ENCODE peak calls at places on chromosomes 11 and 22, in six cellular contexts. One of them, this sample, is unnamed.

GRCh38 chr11:113581713-113582112 is 106.5 kb upstream of the DRD2 start:
- DNase-seq in iris pigment epithelial cell: no peak
- DNase-seq in HEK293T: no peak
- DNase-seq in lower leg skin: no peak
- DNase-seq in heart right ventricle: no peak
- DNase-seq in NCI-H2171 treated with DMSO at 0.1 percent for 48 hours: no peak
- DNase-seq in this sample: no peak

GRCh38 chr11:66475349-66476172 is 4.7 kb upstream of the DPP3 start:
- DNase-seq in iris pigment epithelial cell: no peak
- DNase-seq in HEK293T: no peak
- DNase-seq in lower leg skin: no peak
- DNase-seq in heart right ventricle: no peak
- DNase-seq in NCI-H2171 treated with DMSO at 0.1 percent for 48 hours: no peak
- DNase-seq in this sample: no peak

GRCh38 chr11:14980854-14981253 is 8.7 kb upstream of the CALCA start:
- DNase-seq in iris pigment epithelial cell: peak
- DNase-seq in HEK293T: no peak
- DNase-seq in lower leg skin: no peak
- DNase-seq in heart right ventricle: no peak
- DNase-seq in NCI-H2171 treated with DMSO at 0.1 percent for 48 hours: no peak
- DNase-seq in this sample: peak

GRCh38 chr22:45194686-45195085 is 31.0 kb downstream of the NUP50 start:
- DNase-seq in iris pigment epithelial cell: no peak
- DNase-seq in HEK293T: no peak
- DNase-seq in lower leg skin: peak
- DNase-seq in heart right ventricle: no peak
- DNase-seq in NCI-H2171 treated with DMSO at 0.1 percent for 48 hours: no peak
- DNase-seq in this sample: no peak

GRCh38 chr11:44573333-44573732 is 7.9 kb downstream of the CD82 start:
- DNase-seq in iris pigment epithelial cell: peak
- DNase-seq in HEK293T: no peak
- DNase-seq in lower leg skin: no peak
- DNase-seq in heart right ventricle: no peak
- DNase-seq in NCI-H2171 treated with DMSO at 0.1 percent for 48 hours: no peak
- DNase-seq in this sample: peak

GRCh38 chr11:29184939-29185890 is 831.6 kb downstream of the KCNA4 start:
- DNase-seq in iris pigment epithelial cell: peak
- DNase-seq in HEK293T: no peak
- DNase-seq in lower leg skin: no peak
- DNase-seq in heart right ventricle: no peak
- DNase-seq in NCI-H2171 treated with DMSO at 0.1 percent for 48 hours: no peak
- DNase-seq in this sample: peak

GRCh38 chr11:10592331-10592730 is 23.9 kb upstream of the LYVE1 start:
- DNase-seq in iris pigment epithelial cell: peak
- DNase-seq in HEK293T: no peak
- DNase-seq in lower leg skin: no peak
- DNase-seq in heart right ventricle: no peak
- DNase-seq in NCI-H2171 treated with DMSO at 0.1 percent for 48 hours: no peak
- DNase-seq in this sample: peak

GRCh38 chr11:72135891-72136676 is 559 bp downstream of the FOLR3 start:
- DNase-seq in iris pigment epithelial cell: peak
- DNase-seq in HEK293T: no peak
- DNase-seq in lower leg skin: peak
- DNase-seq in heart right ventricle: no peak
- DNase-seq in NCI-H2171 treated with DMSO at 0.1 percent for 48 hours: no peak
- DNase-seq in this sample: peak

GRCh38 chr22:40512426-40513136 is 123.9 kb downstream of the MRTFA start:
- DNase-seq in iris pigment epithelial cell: peak
- DNase-seq in HEK293T: no peak
- DNase-seq in lower leg skin: no peak
- DNase-seq in heart right ventricle: no peak
- DNase-seq in NCI-H2171 treated with DMSO at 0.1 percent for 48 hours: peak
- DNase-seq in this sample: peak

GRCh38 chr11:27718853-27719574 is 18.8 kb upstream of the BDNF start:
- DNase-seq in iris pigment epithelial cell: peak
- DNase-seq in HEK293T: peak
- DNase-seq in lower leg skin: no peak
- DNase-seq in heart right ventricle: peak
- DNase-seq in NCI-H2171 treated with DMSO at 0.1 percent for 48 hours: no peak
- DNase-seq in this sample: peak